ENCODE peak calls at places on chromosome 21, in seven cellular contexts. G, B, N, X, Q, U and J are unnamed samples.

GRCh38 chr21:35150562-35151226 is 101.6 kb upstream of the RUNX1 start:
- DNase-seq in N (no peak), X (no peak), B (no peak), U (no peak), Q (peak), G (no peak), J (peak)

GRCh38 chr21:39118061-39118460 is 65.2 kb downstream of the PSMG1 start:
- DNase-seq in B (no peak), Q (no peak), G (no peak), X (no peak), U (no peak), N (no peak), J (no peak)

GRCh38 chr21:34644815-34645214 is 24.0 kb upstream of the CLIC6 start:
- DNase-seq in G (no peak), X (no peak), Q (no peak), B (no peak), U (no peak), N (no peak), J (no peak)

GRCh38 chr21:32120231-32120630 is 158.6 kb downstream of the MIS18A start:
- DNase-seq in N (no peak), Q (no peak), B (no peak), G (no peak), U (no peak), X (no peak), J (no peak)

GRCh38 chr21:37006521-37007291 is at the start of gene RIPPLY3:
- DNase-seq in N (no peak), U (no peak), X (no peak), B (no peak), G (no peak), Q (no peak), J (peak)

GRCh38 chr21:45583831-45584509 is 41.7 kb upstream of the SLC19A1 start:
- DNase-seq in B (no peak), U (no peak), Q (no peak), N (no peak), X (no peak), G (no peak), J (no peak)

GRCh38 chr21:33688343-33688742 is 46.0 kb downstream of the ITSN1 start:
- DNase-seq in U (no peak), N (no peak), X (no peak), Q (no peak), B (no peak), G (no peak), J (peak)

GRCh38 chr21:40300300-40300699 is 433.1 kb downstream of the PCP4 start:
- DNase-seq in B (no peak), Q (no peak), G (no peak), N (no peak), X (no peak), U (no peak), J (no peak)

GRCh38 chr21:29347274-29347681 is 48.6 kb downstream of the BACH1 start:
- DNase-seq in Q (no peak), X (no peak), G (no peak), B (no peak), N (no peak), U (no peak), J (peak)

GRCh38 chr21:45385549-45386050 is 19.4 kb upstream of the COL18A1 start:
- DNase-seq in G (no peak), B (no peak), U (peak), X (no peak), N (no peak), Q (no peak), J (no peak)

GRCh38 chr21:28427356-28428022 is 565.2 kb downstream of the LTN1 start:
- DNase-seq in Q (peak), X (no peak), B (no peak), U (no peak), N (no peak), G (no peak), J (peak)

GRCh38 chr21:26715878-26716506 is 129.2 kb downstream of the ADAMTS1 start:
- DNase-seq in G (no peak), Q (peak), U (peak), N (peak), X (no peak), B (peak), J (peak)

GRCh38 chr21:26719750-26720149 is 125.5 kb downstream of the ADAMTS1 start:
- DNase-seq in X (no peak), G (no peak), Q (no peak), U (no peak), B (no peak), N (no peak), J (no peak)

GRCh38 chr21:26715116-26715515 is 130.1 kb downstream of the ADAMTS1 start:
- DNase-seq in B (no peak), X (no peak), N (no peak), Q (no peak), U (no peak), G (no peak), J (no peak)

DNA sequence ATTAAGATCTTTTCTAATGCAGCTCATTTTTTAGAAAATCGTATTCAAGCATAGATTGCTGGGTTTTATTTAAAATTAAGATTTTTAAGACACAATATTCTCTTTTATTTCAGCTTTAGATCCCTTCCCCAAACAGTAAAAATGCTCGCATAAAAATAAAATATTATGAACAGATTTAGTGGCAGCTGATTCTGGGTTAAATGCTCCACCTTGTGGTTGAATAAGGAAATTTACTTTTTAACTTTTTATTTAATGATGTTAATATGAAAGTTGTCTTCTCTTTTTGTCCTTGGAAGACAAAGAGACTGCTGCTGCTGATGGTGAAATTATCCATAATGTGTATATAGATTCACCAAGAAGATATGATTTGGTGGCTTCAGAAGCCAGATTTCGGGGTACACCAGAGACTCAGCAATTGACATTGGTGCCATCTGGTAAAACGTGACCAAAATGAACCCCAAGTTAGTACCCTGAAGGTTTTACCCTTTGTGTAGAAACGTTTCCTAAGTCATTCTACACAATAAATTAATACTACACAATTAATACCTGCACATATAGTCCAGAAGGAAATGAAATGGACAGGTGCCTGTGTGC is 128.0 kb downstream of the ADAMTS1 start:
- DNase-seq in X (no peak), G (no peak), U (no peak), N (no peak), B (peak), Q (peak), J (peak)
- TF ChIP-seq CTCF in X (peak), G (peak), U (peak), N (peak), B (peak), Q (peak), J (peak)

DNA sequence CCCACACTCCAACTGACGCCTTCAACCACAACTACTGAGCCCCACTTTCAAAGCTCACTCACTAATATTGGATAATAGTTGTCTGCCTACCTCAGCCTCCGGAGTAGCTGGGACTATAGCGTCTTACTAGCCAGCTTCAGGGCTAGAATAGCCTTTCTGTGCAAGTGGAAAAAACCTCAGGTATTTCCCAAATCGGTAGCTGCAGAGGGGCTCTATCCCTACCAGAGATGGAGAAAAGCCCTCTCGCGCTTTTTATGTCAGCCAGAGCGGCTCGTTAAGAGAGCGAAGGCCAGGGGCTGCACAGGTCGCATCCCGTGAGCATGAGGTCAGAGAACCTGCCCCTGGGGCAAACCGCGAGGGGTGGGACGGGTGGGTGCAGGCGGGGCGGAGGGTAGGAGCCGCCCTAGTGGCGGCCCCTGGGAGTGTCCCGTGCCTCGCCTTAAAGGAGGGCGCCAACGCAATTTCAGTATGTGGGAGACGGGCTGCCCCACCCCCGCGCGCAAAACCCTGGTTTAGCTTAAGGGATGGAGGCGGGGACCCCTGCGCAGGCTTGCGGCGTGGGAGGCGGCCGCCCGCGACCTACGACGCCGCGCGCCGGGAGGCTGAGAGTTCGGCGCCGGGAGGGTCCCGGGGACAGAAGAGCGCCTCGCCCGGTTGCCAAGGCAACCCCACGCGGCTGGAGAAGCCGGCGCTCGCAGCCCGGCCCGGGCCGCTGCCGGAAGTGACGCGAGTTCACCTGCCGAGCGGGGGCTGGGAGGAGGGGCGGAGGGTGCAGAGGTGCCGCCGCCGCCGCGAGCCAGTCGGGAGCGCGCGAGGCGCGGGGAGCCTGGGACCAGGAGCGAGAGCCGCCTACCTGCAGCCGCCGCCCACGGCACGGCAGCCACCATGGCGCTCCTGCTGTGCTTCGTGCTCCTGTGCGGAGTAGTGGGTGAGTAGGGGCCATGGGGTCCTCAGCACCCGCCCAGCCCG is at the start of gene CXADR:
- DNase-seq in B (peak), U (peak), N (peak), Q (no peak), X (peak), G (peak), J (peak)
- TF ChIP-seq CTCF in B (peak), U (peak), N (peak), Q (peak), X (peak), G (peak), J (peak)

GRCh38 chr21:43826623-43826974 is 37.2 kb downstream of the RRP1 start:
- DNase-seq in B (no peak), N (no peak), G (no peak), U (no peak), X (no peak), Q (no peak), J (no peak)

GRCh38 chr21:43827015-43827611 is 37.7 kb downstream of the RRP1 start:
- DNase-seq in G (no peak), X (no peak), U (no peak), B (no peak), Q (peak), N (no peak), J (peak)

GRCh38 chr21:43825610-43825935 is 36.2 kb downstream of the RRP1 start:
- DNase-seq in G (no peak), U (no peak), Q (no peak), B (no peak), X (no peak), N (no peak), J (no peak)

GRCh38 chr21:43824883-43825609 is 35.7 kb downstream of the RRP1 start:
- DNase-seq in B (no peak), U (no peak), N (no peak), G (no peak), X (no peak), Q (no peak), J (no peak)

GRCh38 chr21:43825936-43826622 is 36.7 kb downstream of the RRP1 start:
- DNase-seq in N (peak), B (no peak), U (no peak), X (no peak), Q (no peak), G (no peak), J (peak)
- TF ChIP-seq CTCF in N (peak), B (peak), U (peak), X (no peak), Q (no peak), G (no peak), J (peak)

DNA sequence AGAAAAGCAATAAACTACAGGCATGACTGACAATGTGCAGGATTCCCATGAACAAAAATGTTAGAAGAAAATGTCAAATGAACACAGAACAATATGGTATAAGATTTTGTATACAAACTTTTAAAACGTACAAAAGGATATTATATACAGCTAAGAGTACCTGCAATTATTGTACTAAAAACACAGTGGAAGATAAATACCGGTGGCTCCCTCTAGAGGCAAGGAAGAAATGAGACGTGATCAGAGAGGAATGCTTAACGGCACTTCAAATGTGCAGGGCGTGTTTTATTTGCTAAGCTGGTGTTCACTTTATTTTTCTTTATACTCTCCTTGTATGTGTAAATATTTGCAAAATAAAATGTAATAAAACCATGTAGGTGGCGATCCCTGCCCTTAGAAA is 191.8 kb upstream of the SAMSN1 start:
- DNase-seq in Q (peak), G (peak), U (no peak), N (peak), B (peak), X (no peak), J (peak)
- TF ChIP-seq CTCF in Q (peak), G (peak), U (peak), N (peak), B (peak), X (peak), J (peak)